ENCODE peak calls at places on chromosome 10, in six cellular contexts. A, T, M, P, V and E are unnamed samples.

GRCh38 chr10:43254199-43254730 is 12.6 kb downstream of the RASGEF1A start:
- DNase-seq in M (peak; percentile 12), T (no peak), P (no peak), A (peak; percentile 11), V (no peak), E (no peak)

GRCh38 chr10:45373783-45374450 is at the start of gene ALOX5:
- DNase-seq in M (peak; percentile 62), P (no peak), V (peak; percentile 25), A (peak; percentile 88), T (no peak), E (peak; percentile 16)

GRCh38 chr10:43688348-43688892 is 39.7 kb upstream of the ZNF32 start:
- DNase-seq in T (peak; percentile 61), V (no peak), P (no peak), A (no peak), M (no peak), E (no peak)

GRCh38 chr10:45154481-45154880 is 153.8 kb downstream of the ZNF22 start:
- DNase-seq in P (no peak), V (no peak), M (no peak), T (no peak), A (no peak), E (no peak)

GRCh38 chr10:69375307-69376151 is 41.2 kb downstream of the TACR2 start:
- DNase-seq in P (no peak), V (no peak), A (peak; percentile 65), T (peak; percentile 29), M (peak; percentile 60), E (no peak)

GRCh38 chr10:14592026-14592425 is 182.7 kb downstream of the FAM107B start:
- DNase-seq in P (no peak), A (no peak), V (no peak), M (no peak), T (no peak), E (no peak)

GRCh38 chr10:104321226-104321625 is 17.0 kb downstream of the ITPRIP start:
- DNase-seq in T (no peak), P (no peak), A (no peak), M (no peak), V (no peak), E (no peak)

GRCh38 chr10:75911426-75911825 is 480.0 kb downstream of the LRMDA start:
- DNase-seq in M (no peak), P (no peak), T (peak; percentile 32), A (no peak), V (no peak), E (no peak)

GRCh38 chr10:31650010-31650409 is 278.6 kb downstream of the ARHGAP12 start:
- DNase-seq in A (peak; percentile 50), V (no peak), P (peak; percentile 48), M (peak; percentile 90), T (peak; percentile 94), E (no peak)
- H3K4me3 ChIP-seq in A (no peak overlapping the region), V (no peak overlapping the region), P (peak overlapping the region; percentile 71), M (peak overlapping the region; percentile 19), T (peak overlapping the region; percentile 26), E (no peak overlapping the region)

DNA sequence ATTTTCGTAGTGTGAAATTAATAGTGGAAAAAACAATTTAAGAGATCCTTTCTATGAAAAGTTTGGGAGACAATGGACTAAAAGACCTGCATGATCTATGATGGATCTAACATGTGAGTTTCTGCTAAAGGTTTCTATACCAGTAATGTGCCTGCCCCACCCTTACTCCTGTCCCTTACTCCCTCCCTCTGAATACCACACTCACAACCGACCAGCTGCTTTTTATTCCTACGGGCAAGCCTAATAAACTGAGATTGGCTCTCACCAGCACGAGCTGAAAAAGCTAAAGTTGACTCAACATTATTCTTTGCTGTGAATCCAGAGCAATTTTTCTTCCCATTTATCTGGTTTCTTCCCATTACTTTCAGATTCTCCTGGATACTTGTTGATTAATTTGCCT is 17.8 kb upstream of the REEP3 start:
- DNase-seq in P (no peak), V (no peak), A (no peak), T (no peak), M (no peak), E (no peak)
- H3K27ac ChIP-seq in P (no peak overlapping the region), V (no peak overlapping the region), A (no peak overlapping the region), T (no peak overlapping the region), M (no peak overlapping the region), E (no peak overlapping the region)

DNA sequence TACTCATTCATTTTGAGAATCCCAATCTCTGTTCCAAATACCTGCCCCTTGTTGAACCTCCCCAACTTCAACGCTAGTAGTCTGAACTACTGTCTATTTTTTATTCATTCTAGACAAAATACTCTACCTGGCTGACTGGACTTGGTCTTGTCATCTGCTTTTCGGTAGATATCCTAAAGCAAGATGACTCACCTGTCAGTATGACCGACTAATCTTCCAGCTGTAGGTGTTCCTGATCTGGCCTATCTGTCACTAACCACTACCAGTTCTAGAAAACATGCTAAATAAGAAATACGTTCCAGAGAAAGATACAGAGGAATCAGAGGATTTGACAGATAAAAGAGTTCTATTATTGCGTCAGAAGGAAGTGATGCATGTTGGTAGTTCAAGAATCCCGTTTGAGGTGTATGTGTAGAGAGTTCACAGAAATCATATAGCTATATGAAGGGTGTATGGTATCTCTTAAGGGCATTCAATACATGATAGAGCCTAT is 81.1 kb downstream of the IDE start:
- DNase-seq in T (no peak), A (no peak), V (no peak), P (no peak), M (no peak), E (no peak)
- H3K36me3 ChIP-seq in T (peaks cover 4% of the 10 kb centered on the region), A (peaks cover 13% of the 10 kb centered on the region), V (peaks cover 19% of the 10 kb centered on the region), P (peaks cover 18% of the 10 kb centered on the region), M (no peaks in the 10 kb centered on the region), E (peaks cover 6% of the 10 kb centered on the region)

DNA sequence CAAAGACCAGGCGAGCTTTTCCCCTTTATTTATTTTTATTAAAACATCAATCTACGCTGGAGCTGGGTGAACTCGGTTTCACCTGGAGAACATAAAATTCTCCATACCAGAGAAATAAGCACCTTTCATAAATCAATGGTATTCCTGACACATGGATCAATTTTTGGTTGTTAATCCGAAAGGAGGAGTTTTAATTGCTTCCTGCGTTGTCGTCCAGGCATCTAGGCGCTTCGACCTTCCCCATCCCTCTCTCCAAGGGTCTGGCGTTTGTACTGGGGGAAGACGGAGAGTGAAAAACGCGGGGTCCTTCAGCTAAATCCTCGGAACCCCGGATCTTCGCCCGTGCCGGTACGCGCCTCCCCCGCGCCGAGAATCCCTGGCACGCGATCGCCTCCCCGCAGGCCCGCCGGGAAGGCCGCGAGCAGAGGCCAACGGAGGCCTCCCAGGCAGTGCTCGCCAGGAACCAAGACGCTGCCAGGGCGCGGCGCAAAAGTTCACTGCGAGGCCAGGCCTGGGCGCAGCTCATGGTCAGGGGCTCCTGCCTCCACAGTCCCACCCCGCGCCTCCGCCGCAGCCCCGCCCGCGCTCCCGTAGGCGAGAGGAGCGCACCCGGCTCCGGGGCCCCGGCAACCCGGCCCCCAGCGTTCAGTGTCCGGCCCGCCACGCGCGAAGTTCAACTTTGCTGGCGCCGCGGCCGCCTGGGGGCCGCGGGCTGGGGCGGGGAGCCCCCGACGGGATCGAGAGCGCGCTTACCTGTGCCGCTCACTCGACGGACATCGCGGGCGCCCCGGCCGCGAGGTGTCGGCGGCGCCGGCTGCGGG is 8.3 kb upstream of the EBF3 start:
- DNase-seq in V (no peak), M (no peak), A (no peak), T (no peak), P (no peak), E (no peak)
- H3K4me3 ChIP-seq in V (no peak overlapping the region), M (no peak overlapping the region), A (no peak overlapping the region), T (no peak overlapping the region), P (no peak overlapping the region), E (no peak overlapping the region)

DNA sequence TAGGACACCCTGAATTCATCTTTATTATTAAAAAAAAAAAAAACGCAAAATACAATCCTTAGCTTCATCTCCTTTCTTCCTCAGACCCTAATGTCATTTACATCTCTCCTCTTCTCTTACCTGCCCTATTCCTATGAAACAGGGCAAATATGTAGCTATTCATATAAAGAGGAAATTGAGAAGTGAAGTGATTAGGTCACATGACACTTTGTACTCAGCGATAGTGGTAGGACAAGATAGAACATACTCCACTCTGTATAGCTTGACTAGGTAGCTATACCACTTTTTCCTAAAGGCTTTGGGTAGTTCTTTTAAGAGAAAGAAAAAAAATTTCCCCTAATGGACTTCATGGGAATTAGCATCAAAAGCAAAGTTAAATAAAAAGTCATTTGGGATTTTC is 6.2 kb upstream of the CELF2 start:
- DNase-seq in A (no peak), T (no peak), V (no peak), P (no peak), M (no peak), E (no peak)
- H3K27ac ChIP-seq in A (no peak overlapping the region), T (no peak overlapping the region), V (no peak overlapping the region), P (no peak overlapping the region), M (no peak overlapping the region), E (no peak overlapping the region)

GRCh38 chr10:102752266-102752930 is 8.7 kb downstream of the WBP1L start:
- DNase-seq in V (no peak), A (no peak), M (peak; percentile 57), P (no peak), T (peak; percentile 96), E (no peak)

GRCh38 chr10:102757323-102757722 is 13.6 kb downstream of the WBP1L start:
- DNase-seq in M (no peak), A (no peak), T (no peak), P (no peak), V (no peak), E (no peak)

GRCh38 chr10:102758226-102758932 is 14.6 kb downstream of the WBP1L start:
- DNase-seq in T (no peak), A (no peak), M (no peak), P (no peak), V (no peak), E (no peak)

GRCh38 chr10:102753724-102754123 is 10.0 kb downstream of the WBP1L start:
- DNase-seq in M (no peak), P (no peak), T (no peak), A (no peak), V (no peak), E (no peak)

DNA sequence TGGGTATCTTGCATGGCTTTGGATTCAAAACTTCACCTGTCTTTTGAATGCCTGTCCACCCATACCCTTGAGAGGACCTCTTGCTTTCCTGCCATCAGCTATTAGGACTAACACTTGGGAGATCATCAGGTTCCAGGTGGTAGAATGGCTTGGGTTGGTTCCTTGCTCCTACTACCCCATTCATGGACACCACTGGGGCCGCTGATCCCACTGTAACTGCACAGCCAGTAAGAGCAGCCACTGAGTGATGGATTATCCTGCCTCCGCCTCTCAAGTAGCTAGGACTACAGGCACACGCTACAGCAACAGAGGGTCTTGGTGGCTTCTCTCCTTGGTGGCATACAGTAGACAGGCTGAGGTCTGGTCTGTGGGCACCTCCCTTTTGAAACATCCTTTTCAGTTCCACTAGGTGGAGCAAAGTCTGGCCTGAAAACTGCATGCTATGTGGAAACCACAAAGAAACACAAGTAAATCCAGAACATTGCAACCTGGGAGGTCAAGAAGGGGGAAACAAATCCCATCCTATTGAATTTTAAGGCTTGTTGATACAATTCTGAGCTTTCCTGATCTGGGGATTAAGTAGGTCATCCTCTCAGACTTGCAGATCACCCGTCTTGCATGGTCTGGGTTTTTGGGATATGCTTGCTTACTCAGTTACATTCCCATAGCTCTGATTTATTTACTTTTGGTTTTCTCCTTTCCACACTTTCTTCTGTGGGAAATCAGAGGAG is 9.4 kb downstream of the WBP1L start:
- DNase-seq in V (no peak), A (no peak), P (no peak), T (peak; percentile 83), M (no peak), E (no peak)
- H3K36me3 ChIP-seq in V (no peaks in the 10 kb centered on the region), A (no peaks in the 10 kb centered on the region), P (no peaks in the 10 kb centered on the region), T (no peaks in the 10 kb centered on the region), M (no peaks in the 10 kb centered on the region), E (no peaks in the 10 kb centered on the region)

DNA sequence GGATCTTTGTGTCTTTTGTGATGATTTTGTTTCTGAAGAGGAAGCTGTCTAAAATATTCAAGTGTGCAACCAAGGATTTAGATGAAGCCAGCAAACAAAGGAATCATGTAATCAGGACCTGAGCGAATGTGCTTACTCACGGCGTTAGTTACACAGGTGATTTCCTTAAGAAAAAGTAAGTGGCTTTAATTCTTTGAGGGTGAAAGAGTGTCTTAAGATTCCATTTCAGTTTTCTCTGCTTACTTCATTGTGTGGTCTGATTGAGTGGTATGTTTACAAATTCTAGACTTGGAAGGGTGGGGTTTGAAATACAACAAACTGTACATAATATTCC is 257.1 kb downstream of the ARHGAP21 start:
- DNase-seq in T (no peak), P (no peak), A (no peak), V (no peak), M (no peak), E (no peak)
- H3K4me3 ChIP-seq in T (peak overlapping the region; percentile 1), P (peak overlapping the region; percentile 48), A (no peak overlapping the region), V (no peak overlapping the region), M (no peak overlapping the region), E (no peak overlapping the region)